ENCODE peak calls at places on chromosomes 4 and X, in five cellular contexts. N, L, A, O and J are unnamed samples.

GRCh38 chr4:25128671-25129070 is 31.6 kb downstream of the SEPSECS start:
- DNase-seq in L (no peak), O (no peak), A (no peak), N (no peak), J (no peak)

GRCh38 chr4:118746251-118746919 is 61.2 kb downstream of the METTL14 start:
- DNase-seq in A (no peak), N (no peak), L (no peak), O (peak; percentile 33), J (no peak)

GRCh38 chr4:175787948-175788347 is 24.1 kb downstream of the GPM6A start:
- DNase-seq in A (no peak), O (no peak), L (no peak), N (no peak), J (no peak)

GRCh38 chr4:110614173-110614948 is 8.5 kb downstream of the PITX2 start:
- DNase-seq in L (no peak), N (no peak), A (no peak), O (no peak), J (no peak)

GRCh38 chr4:17962171-17962570 is 59.4 kb downstream of the LCORL start:
- DNase-seq in O (no peak), N (no peak), A (no peak), L (no peak), J (no peak)

GRCh38 chr4:138952405-138952804 is 63.2 kb upstream of the NOCT start:
- DNase-seq in N (no peak), A (peak; percentile 39), O (no peak), L (no peak), J (no peak)

GRCh38 chrX:123138473-123138872 is 45.6 kb upstream of the GRIA3 start:
- DNase-seq in A (peak; percentile 4), L (no peak), N (no peak), O (no peak), J (no peak)

GRCh38 chr4:147865926-147866325 is 134.0 kb downstream of the ARHGAP10 start:
- DNase-seq in A (no peak), N (no peak), L (no peak), O (no peak), J (no peak)

GRCh38 chr4:52051213-52051614 is at the start of gene SPATA18:
- DNase-seq in L (no peak), O (peak; percentile 31), A (no peak), N (peak; percentile 60), J (peak; percentile 40)

GRCh38 chrX:130211415-130212186 is 39.8 kb downstream of the RAB33A start:
- DNase-seq in O (no peak), L (no peak), A (no peak), N (no peak), J (no peak)

GRCh38 chr4:80033581-80033980 is 39.4 kb downstream of the ANTXR2 start:
- DNase-seq in A (peak; percentile 12), L (no peak), N (no peak), O (no peak), J (no peak)

GRCh38 chrX:34585561-34585960 is 71.5 kb downstream of the TMEM47 start:
- DNase-seq in L (no peak), A (no peak), N (no peak), O (no peak), J (no peak)

GRCh38 chr4:37970702-37971101 is 10.5 kb downstream of the PTTG2 start:
- DNase-seq in N (peak; percentile 84), L (peak; percentile 67), A (peak; percentile 59), O (peak; percentile 72), J (peak; percentile 88)

GRCh38 chrX:9337056-9337455 is 127.8 kb upstream of the TBL1X start:
- DNase-seq in N (no peak), A (no peak), L (no peak), O (peak; percentile 18), J (peak; percentile 13)

DNA sequence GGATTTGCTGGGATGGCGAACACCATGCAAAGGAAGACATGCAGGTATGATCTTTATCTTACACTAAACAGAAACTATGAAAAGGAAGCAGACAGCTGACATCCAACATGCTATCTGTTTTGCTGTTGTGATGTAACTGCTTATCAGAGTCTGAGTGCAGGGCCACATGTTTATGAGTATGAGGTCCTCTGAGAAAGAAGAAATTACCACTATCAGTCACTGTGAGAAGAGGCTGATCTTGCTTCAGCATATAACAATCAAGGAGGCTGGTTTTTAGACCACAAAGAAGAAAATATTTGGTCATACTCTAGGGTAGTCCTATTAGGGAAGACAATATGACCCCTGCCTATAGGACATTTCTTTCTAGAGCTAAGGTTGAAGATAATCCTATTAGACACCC is 18.5 kb downstream of the CLGN start:
- DNase-seq in L (no peak), O (no peak), N (no peak), A (no peak), J (no peak)
- H3K4me1 ChIP-seq in L (no peaks in the 10 kb centered on the region), O (peaks cover 12% of the 10 kb centered on the region), N (no peaks in the 10 kb centered on the region), A (no peaks in the 10 kb centered on the region), J (no peaks in the 10 kb centered on the region)

DNA sequence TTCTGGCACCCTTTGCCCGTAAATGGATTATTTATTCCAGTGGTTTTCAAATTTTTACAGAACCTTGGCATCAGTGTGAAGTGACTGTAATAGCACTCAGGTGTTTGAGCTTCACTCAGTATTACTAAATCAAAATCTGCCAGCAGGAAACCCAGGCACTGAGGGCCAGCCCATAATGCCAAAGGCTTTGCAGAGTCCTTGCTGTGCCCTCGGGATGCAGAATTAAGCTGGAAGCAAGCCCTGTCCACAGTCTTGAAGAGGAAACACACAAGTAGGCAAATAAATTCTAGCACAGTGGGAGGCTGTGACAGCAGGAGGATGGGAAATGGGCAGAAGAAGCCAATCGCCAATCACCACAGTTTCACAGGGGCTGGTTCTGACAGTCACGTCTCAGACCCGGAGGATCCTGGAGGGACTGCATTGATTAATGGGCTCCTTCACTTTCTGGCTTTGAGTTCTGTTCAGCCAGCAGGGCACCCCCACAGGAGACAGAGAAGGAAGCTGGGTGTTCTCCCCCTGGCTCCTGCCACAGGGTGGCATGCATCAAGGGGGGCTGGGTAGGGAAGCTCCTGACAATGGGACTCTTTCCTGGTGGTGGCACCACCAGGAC is 138.8 kb downstream of the MTNR1A start:
- DNase-seq in L (no peak), A (no peak), O (no peak), N (no peak), J (no peak)
- H3K4me3 ChIP-seq in L (no peak overlapping the region), A (no peak overlapping the region), O (no peak overlapping the region), N (no peak overlapping the region), J (no peak overlapping the region)

DNA sequence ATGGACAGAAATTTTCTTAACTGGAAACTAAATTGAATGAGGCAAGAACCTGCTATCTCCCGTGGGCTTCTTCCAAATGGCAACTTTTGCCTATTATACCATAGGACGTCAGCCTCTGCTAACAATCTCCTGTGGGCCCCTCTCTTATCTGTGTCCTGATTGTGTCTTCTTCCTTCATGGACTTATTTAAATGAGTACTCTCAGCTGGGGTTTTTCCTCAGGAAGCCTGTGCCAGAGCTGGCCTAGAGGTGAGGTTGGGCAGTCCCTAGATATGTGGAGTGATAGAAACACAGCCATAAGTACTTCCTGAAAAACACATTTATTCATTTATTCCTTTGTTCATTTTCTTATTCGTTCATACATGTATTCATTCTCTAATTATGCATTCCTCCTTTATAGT is 712.5 kb upstream of the SLIT2 start:
- DNase-seq in A (no peak), O (no peak), N (no peak), L (no peak), J (no peak)
- H3K4me1 ChIP-seq in A (no peaks in the 10 kb centered on the region), O (no peaks in the 10 kb centered on the region), N (no peaks in the 10 kb centered on the region), L (no peaks in the 10 kb centered on the region), J (no peaks in the 10 kb centered on the region)

GRCh38 chr4:148914734-148915133 is 472.5 kb upstream of the NR3C2 start:
- DNase-seq in N (no peak), O (no peak), A (no peak), L (no peak), J (no peak)
- H3K4me3 ChIP-seq in N (no peak overlapping the region), O (no peak overlapping the region), A (no peak overlapping the region), L (no peak overlapping the region), J (no peak overlapping the region)

GRCh38 chr4:153494562-153494961 is 28.4 kb downstream of the TMEM131L start:
- DNase-seq in N (no peak), A (no peak), L (no peak), O (no peak), J (no peak)
- H3K4me1 ChIP-seq in N (peaks cover 8% of the 10 kb centered on the region), A (peaks cover 44% of the 10 kb centered on the region), L (peaks cover 96% of the 10 kb centered on the region), O (peaks cover 68% of the 10 kb centered on the region), J (no peaks in the 10 kb centered on the region)

GRCh38 chr4:1211371-1211770 is 37.6 kb downstream of the CTBP1 start:
- DNase-seq in A (no peak), L (peak; percentile 8), O (peak; percentile 9), N (no peak), J (no peak)
- H3K4me3 ChIP-seq in A (no peak overlapping the region), L (no peak overlapping the region), O (no peak overlapping the region), N (no peak overlapping the region), J (no peak overlapping the region)

GRCh38 chr4:4851081-4851480 is 8.4 kb upstream of the MSX1 start:
- DNase-seq in N (no peak), A (no peak), L (no peak), O (no peak), J (no peak)
- H3K4me1 ChIP-seq in N (peaks cover 23% of the 10 kb centered on the region), A (no peaks in the 10 kb centered on the region), L (peaks cover 7% of the 10 kb centered on the region), O (peaks cover 27% of the 10 kb centered on the region), J (peaks cover 12% of the 10 kb centered on the region)

DNA sequence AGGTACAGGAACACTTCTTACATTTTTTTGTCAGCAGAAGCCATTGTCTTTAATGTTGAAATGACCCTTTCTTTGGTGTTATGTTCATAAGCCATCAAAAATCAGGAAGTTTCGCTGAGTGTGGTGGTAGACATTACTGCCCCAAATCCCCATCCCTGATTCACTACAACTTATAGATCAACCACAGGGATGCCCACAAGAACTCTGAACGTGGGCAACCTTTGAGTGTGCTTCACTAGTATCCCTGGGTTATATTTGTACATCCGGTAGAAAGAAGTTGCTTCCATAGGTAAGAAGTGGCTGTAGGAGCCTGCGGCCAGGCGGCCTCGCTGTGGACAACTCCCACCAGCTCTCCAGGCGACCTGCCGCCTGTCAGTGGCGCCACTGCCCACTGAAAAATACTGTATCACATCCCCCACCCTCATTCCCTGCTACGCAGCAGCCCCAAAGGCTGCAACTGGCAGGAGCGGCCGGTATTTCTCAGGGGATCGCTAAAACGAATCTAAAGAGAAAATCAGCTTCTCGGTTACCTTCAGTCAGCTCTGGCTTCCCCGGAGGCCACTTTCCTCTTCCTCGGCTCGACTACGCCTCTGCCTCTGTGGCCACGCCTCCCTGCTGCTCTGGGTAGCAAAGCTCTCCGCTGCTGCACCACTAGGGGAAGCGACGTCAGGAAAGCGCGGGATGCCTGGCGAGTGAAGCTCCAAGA is 13.9 kb upstream of the ETDC start:
- DNase-seq in L (peak; percentile 71), N (no peak), A (no peak), O (peak; percentile 22), J (peak; percentile 67)
- H3K4me3 ChIP-seq in L (peak overlapping the region; percentile 86), N (peak overlapping the region; percentile 28), A (no peak overlapping the region), O (peak overlapping the region; percentile 51), J (no peak overlapping the region)